ENCODE peak calls at places on chromosomes 2 and 18, in five cellular contexts. J is upper lobe of left lung; X is CD4-positive, alpha-beta T cell; Q is left ventricle myocardium inferior; H is CD8-positive, alpha-beta T cell. A is an unnamed sample.

GRCh38 chr2:168730391-168730790 is 72.0 kb upstream of the NOSTRIN start:
- DNase-seq in J (no peak), X (no peak), Q (no peak), H (no peak), A (no peak)

GRCh38 chr2:65476778-65477177 is 44.4 kb upstream of the SPRED2 start:
- DNase-seq in J (no peak), X (no peak), Q (no peak), H (no peak), A (no peak)

GRCh38 chr2:138827426-138828054 is 47.4 kb upstream of the NXPH2 start:
- DNase-seq in J (no peak), X (no peak), Q (no peak), H (no peak), A (no peak)

GRCh38 chr2:233197022-233197421 is 54.5 kb upstream of the ATG16L1 start:
- DNase-seq in J (no peak), X (no peak), Q (no peak), H (no peak), A (no peak)

GRCh38 chr2:188898261-188898660 is 75.9 kb upstream of the COL3A1 start:
- DNase-seq in J (no peak), X (no peak), Q (no peak), H (no peak), A (no peak)

GRCh38 chr2:231627384-231628156 is 34.9 kb downstream of the TEX44 start:
- DNase-seq in J (no peak), X (no peak), Q (no peak), H (no peak), A (no peak)

GRCh38 chr18:46771141-46771540 is 14.3 kb upstream of the ST8SIA5 start:
- DNase-seq in J (no peak), X (no peak), Q (no peak), H (no peak), A (no peak)

GRCh38 chr2:98552499-98553179 is 55.7 kb downstream of the COA5 start:
- DNase-seq in J (no peak), X (no peak), Q (no peak), H (no peak), A (no peak)

GRCh38 chr2:223210489-223210888 is 158.5 kb downstream of the KCNE4 start:
- DNase-seq in J (no peak), X (no peak), Q (no peak), H (no peak), A (no peak)

GRCh38 chr2:223199531-223200506 is 147.8 kb downstream of the KCNE4 start:
- DNase-seq in J (no peak), X (no peak), Q (no peak), H (no peak), A (no peak)

GRCh38 chr2:223203971-223204370 is 152.0 kb downstream of the KCNE4 start:
- DNase-seq in J (no peak), X (no peak), Q (no peak), H (no peak), A (no peak)

GRCh38 chr2:223204537-223204936 is 152.5 kb downstream of the KCNE4 start:
- DNase-seq in J (no peak), X (no peak), Q (no peak), H (no peak), A (no peak)
- H3K27ac ChIP-seq in J (no peak overlapping the region), X (no peak overlapping the region), Q (no peak overlapping the region), H (no peak overlapping the region), A (no peak overlapping the region)

GRCh38 chr2:33059452-33060156 is 112.9 kb downstream of the LTBP1 start:
- DNase-seq in J (no peak), X (no peak), Q (no peak), H (no peak), A (no peak)

GRCh38 chr2:33062665-33063249 is 116.0 kb downstream of the LTBP1 start:
- DNase-seq in J (no peak), X (no peak), Q (no peak), H (no peak), A (no peak)

GRCh38 chr2:33064349-33064801 is 117.6 kb downstream of the LTBP1 start:
- DNase-seq in J (no peak), X (no peak), Q (no peak), H (no peak), A (no peak)

GRCh38 chr2:33058716-33059451 is 112.1 kb downstream of the LTBP1 start:
- DNase-seq in J (no peak), X (no peak), Q (no peak), H (no peak), A (no peak)

DNA sequence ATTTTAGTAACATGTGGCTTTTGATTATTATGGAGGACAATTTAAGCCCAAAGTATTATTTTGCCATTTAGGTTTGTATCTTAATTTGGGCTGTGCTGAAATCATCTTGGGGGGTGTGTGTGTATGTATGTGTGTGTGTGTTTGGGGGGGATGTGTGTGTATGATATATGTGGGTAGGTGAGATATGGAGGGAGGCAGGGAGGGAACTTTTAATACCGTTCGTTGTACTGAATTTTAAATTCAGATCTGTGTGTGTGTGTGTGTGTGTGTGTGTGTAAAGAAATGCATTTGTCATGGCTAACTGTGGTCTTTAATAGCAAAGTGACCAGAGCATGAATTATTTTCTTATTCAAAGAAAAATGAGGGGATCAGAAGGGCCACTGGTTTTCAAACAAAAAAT is 113.7 kb downstream of the LTBP1 start:
- DNase-seq in J (no peak), X (no peak), Q (no peak), H (no peak), A (no peak)
- H3K27ac ChIP-seq in J (no peak overlapping the region), X (no peak overlapping the region), Q (peak overlapping the region; percentile 85), H (no peak overlapping the region), A (peak overlapping the region; percentile 70)

GRCh38 chr2:28507806-28508764 is 12.2 kb downstream of the PLB1 start:
- DNase-seq in J (no peak), X (peak; percentile 3), Q (no peak), H (peak; percentile 3), A (no peak)

GRCh38 chr2:28509361-28509760 is 13.5 kb downstream of the PLB1 start:
- DNase-seq in J (no peak), X (no peak), Q (no peak), H (no peak), A (peak; percentile 34)

GRCh38 chr2:28511871-28512606 is 16.2 kb downstream of the PLB1 start:
- DNase-seq in J (no peak), X (no peak), Q (no peak), H (no peak), A (no peak)

GRCh38 chr2:28512607-28512965 is 16.7 kb downstream of the PLB1 start:
- DNase-seq in J (no peak), X (no peak), Q (no peak), H (no peak), A (no peak)

GRCh38 chr2:28510184-28510583 is 14.3 kb downstream of the PLB1 start:
- DNase-seq in J (no peak), X (no peak), Q (peak; percentile 64), H (no peak), A (peak; percentile 56)
- H3K27ac ChIP-seq in J (no peak overlapping the region), X (no peak overlapping the region), Q (no peak overlapping the region), H (no peak overlapping the region), A (no peak overlapping the region)

DNA sequence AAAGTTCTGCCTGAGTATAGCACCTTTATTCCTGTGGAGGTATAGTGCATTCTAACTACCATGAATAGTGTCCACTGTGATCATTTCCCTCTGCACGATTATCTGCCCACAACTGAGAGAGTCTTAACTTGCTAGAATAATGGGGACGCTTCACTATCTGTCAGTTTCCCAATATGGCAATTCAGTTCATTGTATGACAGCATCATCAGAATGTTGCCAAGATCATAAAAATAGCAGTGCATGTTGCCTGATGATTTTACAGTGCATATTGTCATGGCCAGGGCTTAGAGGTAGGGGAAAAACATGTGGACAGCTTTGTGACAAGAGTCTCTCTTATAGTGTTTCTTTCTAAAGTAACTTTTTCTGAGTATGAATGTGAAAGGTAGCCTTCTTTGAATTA is 6.1 kb downstream of the RASGRP3 start:
- DNase-seq in J (no peak), X (no peak), Q (no peak), H (no peak), A (no peak)
- H3K27ac ChIP-seq in J (no peak overlapping the region), X (no peak overlapping the region), Q (peak overlapping the region; percentile 95), H (no peak overlapping the region), A (peak overlapping the region; percentile 98)

GRCh38 chr2:109021895-109022300 is 32.9 kb upstream of the EDAR start:
- DNase-seq in J (no peak), X (no peak), Q (no peak), H (no peak), A (no peak)
- H3K27ac ChIP-seq in J (no peak overlapping the region), X (no peak overlapping the region), Q (no peak overlapping the region), H (no peak overlapping the region), A (no peak overlapping the region)

DNA sequence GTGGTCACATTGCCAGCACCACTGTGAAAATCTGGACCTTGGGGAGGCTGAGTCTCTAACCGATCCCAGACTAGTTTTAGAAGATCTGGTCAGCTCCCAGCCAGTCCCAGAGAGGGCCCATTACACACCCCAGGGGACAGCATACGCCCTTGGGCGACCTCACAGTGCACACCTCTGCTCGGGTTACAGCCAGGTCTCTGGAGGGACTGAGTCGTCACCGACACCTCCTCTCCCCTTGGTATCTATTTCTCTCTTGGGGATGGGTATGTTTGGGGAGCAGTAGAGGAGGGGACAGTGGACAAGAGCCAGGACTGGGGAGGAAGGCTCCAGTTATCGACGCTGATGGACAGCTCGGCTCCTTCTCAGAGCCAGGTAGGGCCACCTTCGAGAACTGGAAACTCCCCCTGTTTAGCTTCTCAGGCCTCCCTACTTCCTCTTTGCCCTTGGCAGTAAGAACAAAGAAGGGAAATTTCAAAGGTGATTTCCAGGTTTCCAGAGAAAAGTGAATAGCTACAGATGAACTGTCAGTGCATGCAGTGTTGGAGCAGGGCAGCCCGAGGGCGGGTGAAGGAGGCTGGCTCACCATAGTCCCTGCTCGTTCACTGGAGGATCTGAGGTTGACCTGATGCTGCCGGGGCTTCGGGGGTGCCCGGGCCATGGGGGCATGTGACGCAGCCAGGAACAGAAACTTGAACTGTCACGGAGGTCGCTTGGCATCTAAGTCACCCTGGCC is 4.4 kb upstream of the SEMA4C start:
- DNase-seq in J (no peak), X (no peak), Q (no peak), H (no peak), A (no peak)
- H3K27ac ChIP-seq in J (peak overlapping the region; percentile 70), X (no peak overlapping the region), Q (peak overlapping the region; percentile 98), H (no peak overlapping the region), A (peak overlapping the region; percentile 55)

GRCh38 chr2:100199421-100199820 is 57.0 kb upstream of the AFF3 start:
- DNase-seq in J (no peak), X (no peak), Q (no peak), H (no peak), A (no peak)

GRCh38 chr2:100196786-100197494 is 54.5 kb upstream of the AFF3 start:
- DNase-seq in J (no peak), X (no peak), Q (no peak), H (no peak), A (no peak)

GRCh38 chr2:100198461-100199230 is 56.3 kb upstream of the AFF3 start:
- DNase-seq in J (peak; percentile 41), X (no peak), Q (no peak), H (no peak), A (no peak)

GRCh38 chr2:100195942-100196341 is 53.6 kb upstream of the AFF3 start:
- DNase-seq in J (no peak), X (no peak), Q (no peak), H (no peak), A (no peak)

DNA sequence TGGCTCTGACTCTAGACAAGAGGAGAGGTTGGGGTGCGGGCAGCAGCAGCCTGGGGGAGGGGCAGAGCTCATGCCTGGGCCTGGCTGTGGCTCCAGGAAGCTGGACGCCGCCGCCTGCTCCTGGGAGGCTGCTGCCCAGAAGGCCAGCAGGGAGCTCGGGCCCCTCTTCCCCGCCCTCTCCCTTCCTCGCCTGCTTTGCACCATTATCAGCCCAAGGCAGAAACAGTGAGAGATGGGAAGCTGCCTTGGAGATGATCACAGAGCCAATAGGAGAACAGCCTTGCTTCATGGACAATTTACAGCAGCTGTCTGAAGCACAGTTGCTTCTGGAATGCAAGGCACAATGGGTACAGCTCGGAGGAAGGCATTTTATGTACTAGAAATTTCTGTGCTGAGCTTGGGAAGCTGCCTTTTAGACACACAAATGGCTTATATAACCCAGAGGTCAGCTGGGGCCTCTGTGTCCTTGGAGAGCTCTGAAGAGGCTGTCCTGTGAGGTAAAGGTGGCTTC is 55.3 kb upstream of the AFF3 start:
- DNase-seq in J (peak; percentile 89), X (no peak), Q (peak; percentile 75), H (no peak), A (no peak)
- H3K27ac ChIP-seq in J (peak overlapping the region; percentile 82), X (no peak overlapping the region), Q (peak overlapping the region; percentile 86), H (no peak overlapping the region), A (peak overlapping the region; percentile 67)